ENCODE peak calls at places on chromosomes 12 and 14, in eight cellular contexts. D is prostate gland; H is A673; U is heart left ventricle; P is body of pancreas; J is SK-N-SH; V is left ventricle myocardium inferior; C is CD8-positive, alpha-beta T cell. R is an unnamed sample. For H3K4me1 and H3K9me3, the result is how much of the 10 kb centered on the place peaks cover.

GRCh38 chr12:19999793-20000138 is 368.6 kb upstream of the PDE3A start:
- DNase-seq in D (no peak), H (no peak), U (no peak), P (no peak), J (no peak), V (no peak), C (no peak), R (no peak)

GRCh38 chr12:66028388-66028787 is 102.2 kb downstream of the LLPH start:
- DNase-seq in D (no peak), H (no peak), U (no peak), P (no peak), J (no peak), V (no peak), C (no peak), R (no peak)

GRCh38 chr14:99055019-99055418 is 217.0 kb downstream of the BCL11B start:
- DNase-seq in D (no peak), H (no peak), U (no peak), P (no peak), J (no peak), V (no peak), C (no peak), R (no peak)

GRCh38 chr14:58746261-58746660 is 108.5 kb downstream of the DACT1 start:
- DNase-seq in D (peak), H (peak), U (no peak), P (peak), J (no peak), V (no peak), C (no peak), R (no peak)

GRCh38 chr12:131923260-131923659 is 5.8 kb upstream of the PUS1 start:
- DNase-seq in D (no peak), H (no peak), U (no peak), P (no peak), J (no peak), V (no peak), C (no peak), R (peak)

GRCh38 chr12:6540181-6540877 is 6.0 kb downstream of the GAPDH start:
- DNase-seq in D (peak), H (peak), U (peak), P (peak), J (peak), V (peak), C (peak), R (peak)

GRCh38 chr12:116434155-116435065 is 124.8 kb upstream of the MAP1LC3B2 start:
- DNase-seq in D (peak), H (peak), U (peak), P (peak), J (peak), V (peak), C (no peak), R (peak)

GRCh38 chr12:120066341-120066740 is 50.2 kb downstream of the RAB35 start:
- DNase-seq in D (no peak), H (no peak), U (no peak), P (no peak), J (no peak), V (no peak), C (no peak), R (no peak)

GRCh38 chr14:76968621-76969063 is 59.9 kb downstream of the IRF2BPL start:
- DNase-seq in D (no peak), H (no peak), U (no peak), P (peak), J (no peak), V (no peak), C (no peak), R (no peak)

GRCh38 chr12:71415336-71416231 is 24.0 kb upstream of the LGR5 start:
- DNase-seq in D (peak), H (peak), U (no peak), P (peak), J (peak), V (no peak), C (peak), R (no peak)

GRCh38 chr12:107761502-107761904 is 566 bp upstream of the PRDM4 start:
- DNase-seq in D (no peak), H (peak), U (no peak), P (no peak), J (peak), V (no peak), C (peak), R (no peak)

GRCh38 chr14:29927596-29928341 is at the start of gene PRKD1:
- DNase-seq in D (peak), H (peak), U (peak), P (peak), J (peak), V (peak), C (no peak), R (peak)

GRCh38 chr14:25945746-25946145 is 652.1 kb downstream of the NOVA1 start:
- DNase-seq in D (no peak), H (no peak), U (no peak), P (no peak), J (no peak), V (no peak), C (no peak), R (no peak)

GRCh38 chr12:102483466-102483865 is 3.1 kb upstream of the IGF1 start:
- DNase-seq in D (no peak), H (no peak), U (no peak), P (no peak), J (no peak), V (no peak), C (no peak), R (no peak)

GRCh38 chr12:94595152-94595551 is 55.2 kb downstream of the TMCC3 start:
- DNase-seq in D (no peak), H (no peak), U (no peak), P (no peak), J (no peak), V (no peak), C (no peak), R (no peak)

GRCh38 chr12:122975790-122976647 is 975 bp downstream of the OGFOD2 start:
- DNase-seq in D (no peak), H (no peak), U (no peak), P (no peak), J (no peak), V (no peak), C (no peak), R (no peak)

GRCh38 chr14:79056879-79057278 is 886.7 kb downstream of the NRXN3 start:
- DNase-seq in D (no peak), H (no peak), U (no peak), P (no peak), J (no peak), V (no peak), C (no peak), R (no peak)

GRCh38 chr12:58346032-58346632 is 404.8 kb downstream of the ATP23 start:
- DNase-seq in D (no peak), H (peak), U (no peak), P (no peak), J (peak), V (no peak), C (no peak), R (no peak)

GRCh38 chr12:123445388-123446344 is 9.2 kb upstream of the RILPL2 start:
- DNase-seq in D (peak), H (no peak), U (peak), P (no peak), J (no peak), V (peak), C (no peak), R (peak)

GRCh38 chr12:89481218-89481914 is 43.2 kb downstream of the GALNT4 start:
- DNase-seq in D (no peak), H (no peak), U (no peak), P (no peak), J (no peak), V (no peak), C (no peak), R (no peak)

GRCh38 chr12:103814436-103814835 is 26.6 kb downstream of the NT5DC3 start:
- DNase-seq in D (no peak), H (no peak), U (no peak), P (no peak), J (no peak), V (no peak), C (no peak), R (no peak)

GRCh38 chr14:67963960-67964359 is 144.4 kb downstream of the RAD51B start:
- DNase-seq in D (no peak), H (no peak), U (no peak), P (no peak), J (no peak), V (no peak), C (no peak), R (no peak)

GRCh38 chr14:75375983-75376382 is 51.8 kb upstream of the JDP2 start:
- DNase-seq in D (no peak), H (no peak), U (no peak), P (no peak), J (no peak), V (no peak), C (no peak), R (no peak)

GRCh38 chr12:27627123-27627835 is 69.0 kb upstream of the REP15 start:
- DNase-seq in D (no peak), H (no peak), U (no peak), P (peak), J (no peak), V (no peak), C (no peak), R (no peak)

GRCh38 chr14:99737451-99737951 is 53.4 kb downstream of the CYP46A1 start:
- DNase-seq in D (peak), H (no peak), U (peak), P (peak), J (peak), V (peak), C (no peak), R (peak)

DNA sequence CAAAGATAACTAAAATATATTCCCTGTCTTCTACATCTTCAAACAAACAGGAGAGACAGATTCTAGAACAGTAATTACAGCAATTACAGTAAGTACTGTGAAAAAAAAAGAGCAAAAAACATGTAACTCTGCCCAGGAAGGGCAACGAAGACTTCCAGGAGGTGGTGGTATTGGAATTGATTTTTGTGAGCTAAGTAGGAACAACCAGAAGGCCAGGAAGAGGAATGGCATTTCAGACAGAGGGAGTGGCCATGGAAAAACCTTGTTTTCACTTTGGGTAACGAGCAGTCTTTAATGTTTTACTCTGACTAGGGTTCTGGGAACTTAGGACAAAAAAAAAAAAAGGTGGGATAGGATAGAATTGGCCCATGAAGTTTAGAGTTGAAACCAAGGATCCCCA is 196.3 kb upstream of the PLEKHG7 start:
- DNase-seq in D (no peak), H (no peak), U (no peak), P (peak), J (no peak), V (no peak), C (no peak), R (no peak)
- H3K4me1 ChIP-seq in D (under half), H (under half), U (under half), P (half or more), J (under half), V (under half), C (under half), R (under half)

GRCh38 chr12:34606749-34607519 is 584.6 kb downstream of the ALG10 start:
- DNase-seq in D (no peak), H (no peak), U (no peak), P (no peak), J (peak), V (no peak), C (no peak), R (peak)
- H3K9me3 ChIP-seq in D (under half), H (under half), U (under half), P (half or more), J (under half), V (half or more), C (under half), R (under half)

GRCh38 chr14:91996951-91997371 is 42.9 kb downstream of the TRIP11 start:
- DNase-seq in D (no peak), H (peak), U (no peak), P (peak), J (peak), V (no peak), C (no peak), R (no peak)
- TF ChIP-seq CTCF in D (peak), H (peak), U (peak), P (peak), J (peak), V (peak), C (peak), R (peak)

GRCh38 chr12:96208346-96208745 is 14.2 kb downstream of the ELK3 start:
- DNase-seq in D (no peak), H (no peak), U (no peak), P (no peak), J (no peak), V (no peak), C (no peak), R (no peak)
- H3K4me1 ChIP-seq in D (under half), H (half or more), U (under half), P (under half), J (under half), V (half or more), C (half or more), R (half or more)

DNA sequence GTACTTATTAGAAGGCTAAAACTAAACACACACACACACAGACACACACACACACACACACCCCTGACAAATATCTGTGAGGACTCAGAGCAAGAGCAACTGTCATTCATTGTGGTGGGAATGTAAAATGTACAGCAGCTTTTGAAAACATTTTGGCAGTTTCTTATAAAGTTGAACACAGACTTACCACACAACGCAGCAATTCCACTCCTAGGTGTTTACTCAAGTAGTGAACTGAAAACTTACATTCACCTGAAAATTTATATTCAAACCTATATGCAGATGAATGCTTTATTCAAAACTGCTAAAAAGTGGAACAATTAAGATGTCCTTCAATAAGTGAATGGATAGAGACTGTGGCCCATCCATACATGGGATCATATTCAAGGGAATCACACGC is 18.6 kb downstream of the ZNF605 start:
- DNase-seq in D (no peak), H (no peak), U (no peak), P (no peak), J (no peak), V (no peak), C (no peak), R (no peak)
- H3K9me3 ChIP-seq in D (under half), H (under half), U (under half), P (under half), J (under half), V (half or more), C (under half), R (half or more)

GRCh38 chr14:27528328-27528727 is 930.5 kb upstream of the NOVA1 start:
- DNase-seq in D (no peak), H (peak), U (no peak), P (no peak), J (peak), V (no peak), C (no peak), R (no peak)
- TF ChIP-seq CTCF in D (peak), H (peak), U (no peak), P (peak), J (peak), V (peak), C (no peak), R (no peak)

GRCh38 chr12:106113042-106113441 is 25.7 kb downstream of the NUAK1 start:
- DNase-seq in D (no peak), H (no peak), U (peak), P (no peak), J (no peak), V (no peak), C (no peak), R (no peak)

GRCh38 chr12:106118278-106118820 is 20.4 kb downstream of the NUAK1 start:
- DNase-seq in D (no peak), H (no peak), U (peak), P (no peak), J (no peak), V (no peak), C (no peak), R (no peak)

GRCh38 chr12:106114084-106115068 is 24.4 kb downstream of the NUAK1 start:
- DNase-seq in D (no peak), H (no peak), U (peak), P (no peak), J (no peak), V (no peak), C (no peak), R (no peak)

GRCh38 chr12:106113446-106114083 is 25.2 kb downstream of the NUAK1 start:
- DNase-seq in D (no peak), H (no peak), U (peak), P (no peak), J (no peak), V (no peak), C (no peak), R (no peak)

DNA sequence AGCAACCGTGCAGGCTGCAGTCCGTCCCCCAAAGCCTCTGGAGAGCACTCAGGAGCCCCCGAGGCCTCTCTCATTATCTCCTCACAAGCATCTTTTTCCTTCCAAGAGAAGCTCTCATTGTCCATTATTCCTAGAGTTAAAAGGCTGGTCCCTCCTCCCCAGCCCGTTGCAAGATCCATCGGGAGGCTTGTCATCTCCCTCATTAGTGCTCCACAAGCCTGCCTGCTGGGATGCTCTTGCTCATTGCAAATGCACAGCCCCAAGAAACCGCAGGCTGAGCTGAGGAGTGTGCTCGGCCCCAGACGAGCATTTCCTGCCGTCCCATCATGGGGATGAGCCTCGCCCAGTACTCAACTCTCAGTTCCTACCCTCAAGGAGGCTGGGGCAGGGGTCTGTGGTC is 23.3 kb downstream of the NUAK1 start:
- DNase-seq in D (no peak), H (no peak), U (peak), P (no peak), J (no peak), V (no peak), C (no peak), R (no peak)
- H3K4me1 ChIP-seq in D (under half), H (under half), U (under half), P (under half), J (under half), V (half or more), C (under half), R (under half)

GRCh38 chr14:105890474-105891220 is 364.3 kb downstream of the TMEM121 start:
- DNase-seq in D (no peak), H (no peak), U (peak), P (no peak), J (no peak), V (peak), C (no peak), R (peak)
- H3K9me3 ChIP-seq in D (under half), H (under half), U (under half), P (under half), J (under half), V (under half), C (under half), R (under half)